ENCODE peak calls at places on chromosomes 11 and 22, in seven cellular contexts. P is lung; M is Jurkat, Clone E6-1; T is anterior cingulate cortex; L is activated CD8-positive, alpha-beta memory T cell treated with anti-CD3 and anti-CD28 coated beads for 48 hours; C is GM04503; U is lower lobe of right lung. Q is an unnamed sample.

GRCh38 chr11:27238811-27239210 is 124.2 kb downstream of the CCDC34 start:
- DNase-seq in C (no peak), P (no peak), L (no peak), T (no peak), U (no peak), M (no peak), Q (no peak)

GRCh38 chr11:65251476-65251875 is 10.3 kb upstream of the POLA2 start:
- DNase-seq in C (no peak), U (no peak), L (no peak), M (no peak), T (no peak), P (no peak), Q (peak; percentile 10)

GRCh38 chr22:40189979-40190378 is 12.3 kb downstream of the TNRC6B start:
- DNase-seq in U (no peak), P (no peak), T (no peak), C (no peak), M (no peak), L (no peak), Q (no peak)

GRCh38 chr11:45928535-45929215 is 6.2 kb downstream of the LARGE2 start:
- DNase-seq in C (no peak), M (no peak), L (no peak), T (no peak), P (no peak), U (no peak), Q (no peak)

GRCh38 chr22:37930952-37931440 is 22.4 kb downstream of the C22orf23 start:
- DNase-seq in P (no peak), C (no peak), U (no peak), L (no peak), T (no peak), M (no peak), Q (no peak)

GRCh38 chr22:42624551-42625106 is 9.9 kb upstream of the POLDIP3 start:
- DNase-seq in M (no peak), P (no peak), T (no peak), L (no peak), C (no peak), U (no peak), Q (no peak)

GRCh38 chr11:77107950-77108349 is 5.3 kb downstream of the OMP start:
- DNase-seq in P (peak; percentile 58), T (no peak), L (no peak), C (peak; percentile 71), M (no peak), U (no peak), Q (peak; percentile 62)

GRCh38 chr11:134714021-134714656 is 302.1 kb upstream of the B3GAT1 start:
- DNase-seq in T (no peak), U (no peak), P (no peak), L (no peak), C (no peak), M (no peak), Q (no peak)

GRCh38 chr11:17179972-17180371 is 27.8 kb downstream of the PIK3C2A start:
- DNase-seq in M (no peak), P (no peak), C (no peak), T (no peak), L (no peak), U (no peak), Q (no peak)

GRCh38 chr11:416757-417621 is 2.2 kb upstream of the SIGIRR start:
- DNase-seq in U (peak; percentile 85), M (no peak), L (no peak), C (no peak), T (no peak), P (no peak), Q (no peak)

GRCh38 chr11:12085371-12086251 is 24.8 kb upstream of the MICAL2 start:
- DNase-seq in C (no peak), P (no peak), T (no peak), M (no peak), L (no peak), U (no peak), Q (no peak)

GRCh38 chr11:11464555-11464954 is 111.5 kb upstream of the CSNK2A3 start:
- DNase-seq in L (no peak), C (no peak), U (no peak), P (no peak), T (no peak), M (no peak), Q (no peak)

GRCh38 chr11:95066721-95067041 is at the start of gene SRSF8:
- DNase-seq in M (no peak), L (no peak), C (no peak), P (no peak), U (no peak), T (no peak), Q (no peak)

GRCh38 chr11:8871283-8871775 is 39.7 kb upstream of the AKIP1 start:
- DNase-seq in U (peak; percentile 48), L (no peak), C (peak; percentile 81), M (no peak), T (peak; percentile 56), P (peak; percentile 66), Q (peak; percentile 76)

GRCh38 chr11:20033806-20034205 is 126.5 kb downstream of the DBX1 start:
- DNase-seq in U (no peak), L (no peak), C (no peak), M (no peak), P (no peak), T (no peak), Q (no peak)

GRCh38 chr11:92740251-92740650 is 229.2 kb upstream of the MTNR1B start:
- DNase-seq in M (no peak), P (no peak), U (no peak), C (no peak), L (no peak), T (no peak), Q (no peak)

GRCh38 chr11:15776387-15776786 is 580.0 kb downstream of the SOX6 start:
- DNase-seq in P (no peak), U (no peak), T (no peak), L (no peak), C (no peak), M (no peak), Q (no peak)

GRCh38 chr22:22815397-22816170 is 72.0 kb upstream of the IGLL5 start:
- DNase-seq in U (no peak), T (no peak), P (no peak), L (no peak), C (no peak), M (no peak), Q (no peak)

GRCh38 chr22:20094158-20094807 is 14.2 kb downstream of the DGCR8 start:
- DNase-seq in P (no peak), L (no peak), T (no peak), M (no peak), U (peak; percentile 37), C (no peak), Q (no peak)

GRCh38 chr22:17102297-17102667 is 17.5 kb downstream of the IL17RA start:
- DNase-seq in M (no peak), P (no peak), L (no peak), U (no peak), C (no peak), T (no peak), Q (no peak)

GRCh38 chr11:5600374-5600851 is 4.0 kb downstream of the TRIM6 start:
- DNase-seq in C (no peak), M (peak; percentile 83), L (no peak), U (peak; percentile 80), P (peak; percentile 77), T (no peak), Q (peak; percentile 64)